ENCODE peak calls at places on chromosome 9, in eight cellular contexts. T, W, R, A, Y, C, L and P are unnamed samples.

GRCh38 chr9:87713278-87713989 is 12.5 kb upstream of the CTSL start:
- DNase-seq in T (peak; percentile 99), W (no peak), R (no peak), A (peak; percentile 92), Y (no peak), C (peak; percentile 73), L (peak; percentile 99), P (peak; percentile 88)

GRCh38 chr9:113219972-113220371 is 1.1 kb downstream of the FKBP15 start:
- DNase-seq in T (no peak), W (no peak), R (no peak), A (no peak), Y (no peak), C (no peak), L (peak; percentile 84), P (no peak)

GRCh38 chr9:115969096-115969495 is 184.5 kb upstream of the PAPPA start:
- DNase-seq in T (no peak), W (no peak), R (no peak), A (no peak), Y (no peak), C (no peak), L (no peak), P (no peak)

GRCh38 chr9:100933656-100934055 is 94.9 kb upstream of the PLPPR1 start:
- DNase-seq in T (no peak), W (no peak), R (no peak), A (no peak), Y (no peak), C (no peak), L (no peak), P (no peak)

GRCh38 chr9:114434878-114435311 is 47.1 kb upstream of the AKNA start:
- DNase-seq in T (no peak), W (no peak), R (no peak), A (no peak), Y (peak; percentile 35), C (no peak), L (peak; percentile 37), P (no peak)

GRCh38 chr9:87137718-87138117 is 190.4 kb upstream of the GAS1 start:
- DNase-seq in T (no peak), W (no peak), R (no peak), A (no peak), Y (no peak), C (no peak), L (no peak), P (no peak)

GRCh38 chr9:133526721-133527321 is 2.1 kb upstream of the MYMK start:
- DNase-seq in T (no peak), W (no peak), R (no peak), A (no peak), Y (no peak), C (no peak), L (no peak), P (no peak)

GRCh38 chr9:82021198-82021597 is 32.6 kb downstream of the SPATA31D1 start:
- DNase-seq in T (no peak), W (no peak), R (no peak), A (peak; percentile 86), Y (no peak), C (no peak), L (peak; percentile 98), P (no peak)

GRCh38 chr9:109918359-109919163 is 138.6 kb downstream of the PALM2AKAP2 start:
- DNase-seq in T (no peak), W (no peak), R (peak; percentile 51), A (no peak), Y (no peak), C (no peak), L (no peak), P (no peak)

GRCh38 chr9:34179528-34180138 is 790 bp downstream of the UBAP1 start:
- DNase-seq in T (no peak), W (no peak), R (no peak), A (no peak), Y (peak; percentile 28), C (no peak), L (peak; percentile 61), P (peak; percentile 21)

GRCh38 chr9:133948571-133949485 is 43.3 kb downstream of the VAV2 start:
- DNase-seq in T (no peak), W (no peak), R (no peak), A (no peak), Y (no peak), C (peak; percentile 43), L (peak; percentile 17), P (no peak)

GRCh38 chr9:134139081-134139480 is 3.2 kb downstream of the WDR5 start:
- DNase-seq in T (no peak), W (no peak), R (no peak), A (no peak), Y (no peak), C (no peak), L (peak; percentile 44), P (no peak)

GRCh38 chr9:133581553-133582343 is 27.4 kb downstream of the FAM163B start:
- DNase-seq in T (no peak), W (no peak), R (no peak), A (no peak), Y (no peak), C (no peak), L (peak; percentile 75), P (no peak)

GRCh38 chr9:124254261-124254682 is 3.5 kb upstream of the NEK6 start:
- DNase-seq in T (no peak), W (no peak), R (no peak), A (no peak), Y (peak; percentile 46), C (no peak), L (no peak), P (no peak)

GRCh38 chr9:135925496-135926133 is 18.3 kb upstream of the CAMSAP1 start:
- DNase-seq in T (no peak), W (no peak), R (no peak), A (no peak), Y (no peak), C (peak; percentile 34), L (peak; percentile 35), P (no peak)

GRCh38 chr9:137063311-137064026 is 6.9 kb downstream of the SAPCD2 start:
- DNase-seq in T (no peak), W (no peak), R (no peak), A (no peak), Y (no peak), C (no peak), L (no peak), P (no peak)
- TF ChIP-seq POLR2A in T (no peak), W (no peak), R (no peak), A (no peak), Y (no peak), C (no peak), L (no peak), P (no peak)

DNA sequence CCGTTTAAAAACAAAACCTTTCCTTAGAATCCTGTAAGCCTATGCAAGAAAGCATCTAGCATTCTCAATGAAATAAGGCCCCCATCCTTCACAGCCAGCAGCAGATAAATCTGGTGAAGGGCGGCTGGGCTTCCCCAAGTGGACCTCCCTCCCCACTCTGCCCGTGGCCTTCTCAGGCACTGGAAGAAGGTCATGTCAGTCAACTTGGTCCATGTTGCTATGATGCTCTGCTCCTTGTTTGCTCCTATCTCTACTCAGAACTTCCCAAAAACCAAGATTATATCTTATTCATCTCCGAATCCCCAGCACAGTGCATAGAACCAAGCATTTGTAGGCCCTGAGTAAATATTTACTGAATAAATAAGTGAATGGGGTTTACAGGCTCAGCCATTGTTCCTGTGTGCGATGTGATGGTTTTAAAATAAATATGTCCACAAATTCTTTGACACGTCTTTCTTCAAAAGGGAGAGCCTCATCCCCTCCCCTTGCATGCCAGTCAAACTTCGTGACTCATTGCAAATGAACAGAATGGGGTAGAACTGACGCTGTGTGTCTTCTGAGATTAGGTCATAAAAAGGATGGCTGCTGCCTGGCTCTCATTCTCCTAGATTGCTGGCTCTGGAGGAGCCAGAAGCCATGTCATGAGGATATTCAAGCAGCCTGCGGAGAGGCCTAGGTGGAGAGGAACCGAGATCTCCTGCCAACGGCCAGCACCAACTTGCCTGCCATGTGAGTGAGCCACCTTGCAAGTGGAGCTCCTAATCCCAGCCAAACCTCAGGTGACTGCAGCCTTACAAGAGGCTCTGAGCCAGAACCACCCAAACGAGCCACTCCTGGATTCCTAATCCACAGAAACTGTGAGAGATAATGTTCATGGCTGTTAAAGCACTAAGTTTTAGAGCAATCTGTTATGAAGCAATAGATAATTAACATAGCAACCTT is 70.5 kb downstream of the MED27 start:
- DNase-seq in T (no peak), W (no peak), R (no peak), A (peak; percentile 35), Y (no peak), C (no peak), L (no peak), P (no peak)
- TF ChIP-seq POLR2A in T (no peak), W (no peak), R (no peak), A (no peak), Y (no peak), C (no peak), L (no peak), P (no peak)

DNA sequence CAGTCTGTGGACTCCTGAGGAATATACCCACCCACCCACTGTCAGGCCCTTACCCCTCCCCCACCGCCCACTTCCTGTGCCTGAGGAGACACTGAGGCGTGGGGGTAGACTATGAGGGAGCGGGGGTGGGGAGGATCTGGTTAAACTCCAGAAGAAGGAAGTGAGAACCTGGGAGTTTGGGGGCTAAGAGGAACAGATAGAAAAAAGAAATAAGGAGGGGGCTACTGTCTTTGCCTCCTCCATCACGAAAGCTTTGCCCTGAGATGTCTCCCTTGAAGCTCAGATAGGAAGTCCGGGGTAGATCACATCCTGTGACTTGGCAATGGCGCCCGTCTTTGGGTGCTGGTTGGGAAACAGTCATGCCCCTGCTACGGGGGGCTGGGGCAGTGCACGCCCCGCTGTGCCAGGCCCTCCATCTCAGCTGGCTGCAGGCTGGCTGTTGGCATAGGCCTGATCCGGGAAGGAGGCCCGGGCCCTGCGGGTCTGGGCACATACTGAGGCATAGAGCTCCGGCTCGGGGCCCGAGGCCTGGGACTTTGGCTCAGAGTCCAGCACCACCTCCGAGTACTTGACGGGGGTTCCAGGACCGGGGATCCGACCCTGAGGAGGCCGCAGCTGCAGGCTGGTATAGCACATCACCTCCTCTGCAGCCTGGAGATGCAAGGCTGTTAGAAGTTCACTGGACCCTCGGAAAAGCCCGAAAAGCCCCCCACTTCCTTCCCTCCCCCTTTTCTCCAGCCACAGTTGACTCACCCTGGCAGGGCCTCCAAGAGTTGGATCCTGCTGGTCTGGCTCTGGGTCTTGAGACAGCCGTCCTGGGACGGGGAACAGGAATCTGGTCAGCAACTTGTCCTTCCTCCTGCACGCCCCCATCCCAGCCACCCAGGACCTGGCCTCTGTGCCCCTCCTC is 1.0 kb downstream of the SIT1 start:
- DNase-seq in T (peak; percentile 85), W (no peak), R (peak; percentile 88), A (no peak), Y (no peak), C (no peak), L (no peak), P (peak; percentile 84)
- TF ChIP-seq POLR2A in T (no peak), W (no peak), R (no peak), A (no peak), Y (peak; percentile 52), C (no peak), L (no peak), P (no peak)

DNA sequence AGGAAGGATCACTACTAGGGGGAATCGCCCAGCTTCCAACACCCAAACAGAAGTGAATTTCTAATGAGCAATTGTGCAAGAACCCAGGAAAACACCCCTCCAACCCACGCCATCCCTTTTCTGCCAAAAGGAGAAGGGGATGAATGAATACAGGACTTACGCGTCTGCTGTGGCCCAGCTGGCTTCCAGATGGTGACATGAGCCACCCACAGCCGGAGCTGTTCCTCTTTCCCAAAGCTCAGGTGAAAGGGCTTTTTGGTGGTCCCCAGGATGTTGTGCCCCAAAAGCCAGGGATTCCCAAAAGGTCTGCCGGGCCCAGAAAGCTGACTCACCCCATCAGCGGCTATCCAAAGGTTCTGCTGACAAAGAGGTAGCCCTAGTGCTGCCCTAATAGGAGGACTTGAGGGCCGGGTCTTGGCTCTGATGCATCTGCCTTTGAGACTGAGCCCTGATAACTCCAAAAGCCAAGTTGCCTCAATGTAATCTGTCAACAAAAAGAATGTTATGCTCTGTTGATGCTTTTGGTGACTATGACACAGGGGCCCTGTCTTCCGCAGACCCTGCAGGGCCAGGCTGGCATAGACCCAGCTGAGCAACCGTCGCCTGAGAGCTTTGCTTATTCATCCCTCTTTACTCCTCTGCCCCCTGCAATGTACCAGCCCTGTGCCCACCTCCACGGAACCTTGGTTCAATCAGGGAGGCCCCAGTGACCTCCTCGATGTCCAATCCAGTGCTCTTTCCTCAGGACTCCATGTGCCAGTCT is 14.5 kb downstream of the GSN start:
- DNase-seq in T (no peak), W (no peak), R (no peak), A (peak; percentile 85), Y (no peak), C (no peak), L (peak; percentile 85), P (peak; percentile 75)
- TF ChIP-seq POLR2A in T (no peak), W (no peak), R (no peak), A (no peak), Y (no peak), C (no peak), L (no peak), P (peak; percentile 30)